ENCODE peak calls at places on chromosomes 7 and 10, in seven cellular contexts. M is H1, F is HCT116, S is K562, D is SK-N-SH, J is HepG2, P is GM12878. N is an unnamed sample.

GRCh38 chr10:120727001-120727400 is 124.2 kb upstream of the WDR11 start:
- DNase-seq in D (no peak), M (no peak), F (no peak), S (no peak), P (no peak), J (no peak), N (no peak)

GRCh38 chr7:35035511-35035921 is 1.8 kb downstream of the DPY19L1 start:
- DNase-seq in F (peak), M (no peak), J (peak), D (no peak), P (no peak), S (peak), N (peak)

GRCh38 chr7:78139335-78139734 is 340.8 kb downstream of the PHTF2 start:
- DNase-seq in D (peak), J (no peak), P (no peak), F (no peak), M (no peak), S (no peak), N (no peak)

GRCh38 chr7:74253331-74253730 is 868 bp downstream of the RFC2 start:
- DNase-seq in S (no peak), J (no peak), P (no peak), F (no peak), M (no peak), D (no peak), N (no peak)

GRCh38 chr7:92991190-92991589 is 126.6 kb downstream of the SAMD9 start:
- DNase-seq in F (no peak), S (no peak), P (no peak), J (no peak), D (no peak), M (no peak), N (no peak)

GRCh38 chr10:103921750-103922195 is 3.8 kb upstream of the STN1 start:
- DNase-seq in F (peak), P (no peak), D (no peak), J (peak), S (peak), M (no peak), N (peak)

GRCh38 chr7:36205844-36206243 is 52.8 kb downstream of the EEPD1 start:
- DNase-seq in M (no peak), P (no peak), D (no peak), S (no peak), F (no peak), J (no peak), N (no peak)

GRCh38 chr7:66669088-66669487 is 40.4 kb downstream of the KCTD7 start:
- DNase-seq in J (peak), P (no peak), D (no peak), F (no peak), S (no peak), M (no peak), N (no peak)

GRCh38 chr7:155425946-155426345 is 32.0 kb upstream of the EN2 start:
- DNase-seq in P (no peak), F (no peak), J (no peak), D (no peak), M (no peak), S (no peak), N (no peak)

GRCh38 chr7:99693427-99694200 is 13.8 kb upstream of the CYP3A5 start:
- DNase-seq in M (peak), S (peak), D (no peak), F (no peak), P (no peak), J (peak), N (no peak)

GRCh38 chr7:93228302-93228701 is 2.0 kb upstream of the HEPACAM2 start:
- DNase-seq in S (peak), M (no peak), D (peak), J (peak), P (peak), F (peak), N (peak)

GRCh38 chr7:129612112-129613015 is 844 bp downstream of the NRF1 start:
- DNase-seq in D (peak), J (no peak), P (no peak), S (peak), M (peak), F (no peak), N (no peak)

GRCh38 chr10:132641966-132642731 is 104.6 kb downstream of the INPP5A start:
- DNase-seq in P (no peak), F (no peak), M (no peak), D (no peak), J (no peak), S (no peak), N (no peak)

GRCh38 chr7:38975944-38976392 is 1.7 kb upstream of the POU6F2 start:
- DNase-seq in P (no peak), J (no peak), D (peak), S (no peak), M (peak), F (no peak), N (no peak)

GRCh38 chr10:102669206-102670064 is 25.2 kb downstream of the TRIM8 start:
- DNase-seq in J (peak), S (peak), P (no peak), D (peak), M (peak), F (peak), N (peak)

GRCh38 chr10:86078639-86079035 is 288.0 kb downstream of the GRID1 start:
- DNase-seq in J (no peak), S (no peak), P (no peak), D (no peak), F (no peak), M (peak), N (no peak)

GRCh38 chr7:129501760-129502707 is at the start of gene SMKR1:
- DNase-seq in D (peak), P (peak), M (peak), S (peak), F (peak), J (no peak), N (peak)

GRCh38 chr7:151993977-151994676 is 31.3 kb upstream of the GALNT11 start:
- DNase-seq in M (no peak), D (no peak), S (no peak), J (no peak), P (no peak), F (no peak), N (no peak)

GRCh38 chr7:34057956-34058355 is 152.6 kb downstream of the BMPER start:
- DNase-seq in F (no peak), D (no peak), J (no peak), P (no peak), S (no peak), M (no peak), N (peak)

GRCh38 chr10:122561792-122562191 is 1.2 kb downstream of the DMBT1 start:
- DNase-seq in J (no peak), F (no peak), S (no peak), M (no peak), D (no peak), P (no peak), N (no peak)

GRCh38 chr10:511849-512191 is 177.6 kb downstream of the DIP2C start:
- DNase-seq in D (no peak), P (no peak), J (no peak), S (no peak), F (no peak), M (no peak), N (no peak)

GRCh38 chr10:29780639-29781038 is 145.9 kb upstream of the SVIL start:
- DNase-seq in M (no peak), J (no peak), P (no peak), S (no peak), D (no peak), F (no peak), N (no peak)

GRCh38 chr10:29788113-29788512 is 153.3 kb upstream of the SVIL start:
- DNase-seq in D (no peak), J (no peak), F (no peak), M (no peak), S (no peak), P (no peak), N (no peak)

GRCh38 chr10:29783211-29783947 is 148.6 kb upstream of the SVIL start:
- DNase-seq in M (no peak), S (no peak), P (no peak), F (no peak), D (no peak), J (no peak), N (no peak)

GRCh38 chr10:29780096-29780495 is 145.3 kb upstream of the SVIL start:
- DNase-seq in D (no peak), M (no peak), S (no peak), P (no peak), J (no peak), F (no peak), N (no peak)

GRCh38 chr10:29784175-29784773 is 149.5 kb upstream of the SVIL start:
- DNase-seq in F (peak), D (no peak), S (no peak), M (no peak), J (peak), P (no peak), N (no peak)
- TF ChIP-seq JUND in F (peak), D (peak), S (no peak), M (no peak), J (no peak), P (no peak), N (no peak)

GRCh38 chr10:7611909-7612308 is 54.9 kb downstream of the ITIH5 start:
- DNase-seq in M (no peak), S (no peak), D (no peak), F (no peak), J (no peak), P (no peak), N (no peak)

GRCh38 chr10:7610017-7610416 is 56.7 kb downstream of the ITIH5 start:
- DNase-seq in P (no peak), D (no peak), F (no peak), J (no peak), S (no peak), M (no peak), N (no peak)

GRCh38 chr10:7608001-7608400 is 58.8 kb downstream of the ITIH5 start:
- DNase-seq in D (no peak), J (no peak), P (no peak), F (no peak), S (no peak), M (no peak), N (no peak)

GRCh38 chr10:7606977-7607404 is 59.8 kb downstream of the ITIH5 start:
- DNase-seq in F (no peak), M (no peak), D (no peak), J (no peak), P (no peak), S (no peak), N (no peak)

GRCh38 chr10:7610651-7611389 is 55.9 kb downstream of the ITIH5 start:
- DNase-seq in D (no peak), J (no peak), S (no peak), P (no peak), M (no peak), F (peak), N (no peak)
- TF ChIP-seq JUND in D (no peak), J (no peak), S (peak), P (no peak), M (no peak), F (no peak), N (no peak)

DNA sequence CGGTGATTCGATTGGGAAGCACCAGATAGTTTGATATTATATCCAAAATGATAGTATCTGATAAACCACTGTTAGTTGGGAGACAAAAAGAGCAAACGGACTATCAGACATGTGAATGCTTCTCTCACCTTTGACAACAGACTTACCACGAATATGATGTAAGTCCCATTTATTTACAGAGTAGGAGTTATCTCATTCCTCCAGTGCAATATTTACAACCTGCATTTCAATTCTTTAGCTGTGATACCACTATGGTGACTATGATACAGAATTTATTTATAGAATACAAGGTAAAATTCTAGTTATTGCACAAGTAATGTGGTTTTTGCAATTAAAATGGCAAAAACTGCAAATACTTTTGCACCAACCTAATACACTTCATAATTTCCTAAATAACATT is 61.6 kb downstream of the ESYT2 start:
- DNase-seq in D (no peak), P (no peak), M (no peak), F (no peak), S (no peak), J (no peak), N (no peak)
- TF ChIP-seq JUND in D (no peak), P (no peak), M (no peak), F (no peak), S (no peak), J (no peak), N (no peak)

GRCh38 chr7:124930173-124930623 is 573 bp upstream of the POT1 start:
- DNase-seq in P (no peak), S (no peak), M (no peak), F (no peak), J (no peak), D (no peak), N (no peak)

GRCh38 chr7:124929467-124930172 is at the start of gene POT1:
- DNase-seq in P (peak), D (peak), S (peak), F (peak), J (peak), M (peak), N (peak)

GRCh38 chr7:124930655-124931597 is 1.3 kb upstream of the POT1 start:
- DNase-seq in P (no peak), D (no peak), S (no peak), M (no peak), J (no peak), F (no peak), N (no peak)
- TF ChIP-seq JUND in P (no peak), D (no peak), S (no peak), M (no peak), J (no peak), F (no peak), N (no peak)

DNA sequence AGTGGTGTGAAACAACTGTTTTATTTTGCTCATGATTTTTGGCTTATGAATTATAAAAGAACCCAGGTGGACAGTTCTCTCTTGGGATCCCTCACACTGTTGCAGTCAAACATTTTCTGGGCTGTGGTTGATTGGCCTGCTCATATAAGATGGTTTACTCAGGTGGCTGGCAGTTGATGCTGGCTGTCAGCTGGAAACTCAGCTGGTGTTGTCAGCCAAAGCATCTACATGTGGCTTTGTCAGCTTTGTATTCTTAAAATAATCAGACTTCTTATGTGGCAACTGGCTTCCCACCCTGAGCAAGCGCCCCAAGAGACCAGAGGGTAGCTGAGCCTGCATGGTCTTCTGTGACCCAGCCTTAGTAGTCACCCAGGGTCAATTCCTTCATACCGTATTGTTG is 534.7 kb downstream of the NRG3 start:
- DNase-seq in S (no peak), J (no peak), M (no peak), F (no peak), D (no peak), P (no peak), N (no peak)
- TF ChIP-seq JUND in S (no peak), J (no peak), M (no peak), F (no peak), D (no peak), P (no peak), N (no peak)

GRCh38 chr10:31204090-31204489 is 114.9 kb upstream of the ZEB1 start:
- DNase-seq in D (no peak), J (no peak), F (no peak), S (no peak), M (no peak), P (no peak), N (no peak)
- TF ChIP-seq JUND in D (no peak), J (no peak), F (no peak), S (no peak), M (no peak), P (no peak), N (no peak)

GRCh38 chr10:125450218-125450617 is 232.7 kb downstream of the TEX36 start:
- DNase-seq in M (no peak), P (no peak), S (no peak), F (no peak), J (no peak), D (no peak), N (no peak)

GRCh38 chr10:125449571-125449970 is 233.4 kb downstream of the TEX36 start:
- DNase-seq in M (no peak), F (no peak), D (no peak), J (no peak), S (no peak), P (no peak), N (no peak)

GRCh38 chr10:125444790-125445189 is 238.2 kb downstream of the TEX36 start:
- DNase-seq in J (no peak), P (no peak), S (no peak), D (no peak), F (no peak), M (no peak), N (no peak)

GRCh38 chr10:125451319-125451718 is 231.6 kb downstream of the TEX36 start:
- DNase-seq in D (no peak), F (no peak), S (no peak), P (no peak), M (no peak), J (no peak), N (no peak)

DNA sequence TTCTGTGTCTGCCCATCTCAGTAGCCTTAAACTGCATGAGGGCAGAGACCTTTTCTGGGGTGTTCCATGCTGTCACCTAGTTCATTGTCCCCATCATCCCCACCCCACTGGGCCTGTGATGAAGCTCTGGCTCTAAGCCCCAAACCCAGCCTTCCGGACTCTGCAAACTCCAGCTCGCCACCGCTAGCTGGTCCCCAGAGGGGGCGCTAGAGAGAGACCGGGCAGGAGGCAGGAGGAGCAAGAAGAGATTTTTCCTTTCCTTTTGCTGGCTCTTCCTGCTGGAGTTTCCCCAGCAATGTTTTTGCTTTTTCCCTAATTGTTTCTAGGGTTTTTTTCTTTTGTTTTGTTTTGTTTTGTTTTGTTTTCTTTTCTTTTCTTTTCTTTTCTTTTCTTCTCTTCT is 234.4 kb downstream of the TEX36 start:
- DNase-seq in J (peak), F (peak), D (peak), P (no peak), S (peak), M (peak), N (peak)
- TF ChIP-seq JUND in J (no peak), F (no peak), D (no peak), P (no peak), S (no peak), M (no peak), N (no peak)

DNA sequence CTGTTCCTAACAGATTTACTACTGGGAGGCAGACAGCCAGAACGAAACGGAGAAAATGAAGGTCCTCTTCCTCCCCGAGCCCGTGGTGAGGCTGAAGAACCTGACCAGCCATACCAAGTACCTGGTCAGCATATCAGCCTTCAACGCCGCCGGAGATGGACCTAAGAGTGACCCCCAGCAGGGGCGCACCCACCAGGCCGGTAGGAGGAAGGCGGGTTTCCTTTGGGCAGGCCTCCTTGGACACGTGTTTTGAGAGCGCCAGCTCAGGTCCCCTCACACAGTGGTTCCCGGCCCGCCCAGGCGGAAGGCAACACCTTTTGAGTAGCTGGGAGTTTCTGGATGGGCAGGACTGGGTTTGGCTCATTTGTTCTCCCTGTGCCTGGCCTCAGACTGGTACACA is 474.0 kb upstream of the FOXK1 start:
- DNase-seq in P (no peak), S (no peak), D (peak), M (no peak), F (no peak), J (no peak), N (no peak)
- TF ChIP-seq JUND in P (no peak), S (no peak), D (no peak), M (no peak), F (no peak), J (no peak), N (no peak)

N was measured in T47D.